ENCODE peak calls at places on chromosomes 3 and 15, in four cellular contexts. F, K, S and L are unnamed samples.

GRCh38 chr3:178155521-178155920 is 380.7 kb upstream of the KCNMB2 start:
- DNase-seq in F (no peak), S (no peak), K (peak), L (no peak)

GRCh38 chr3:14166877-14167605 is 11.4 kb downstream of the XPC start:
- DNase-seq in S (no peak), K (no peak), F (no peak), L (no peak)

GRCh38 chr3:170414202-170414663 is 4.4 kb upstream of the CLDN11 start:
- DNase-seq in S (peak), K (peak), F (no peak), L (peak)

GRCh38 chr15:65420975-65421359 is 1.8 kb downstream of the IGDCC4 start:
- DNase-seq in K (no peak), S (no peak), F (no peak), L (no peak)

GRCh38 chr3:58250093-58250707 is 12.6 kb downstream of the ABHD6 start:
- DNase-seq in F (no peak), K (no peak), S (peak), L (no peak)

GRCh38 chr15:83714888-83715287 is 61.0 kb downstream of the ADAMTSL3 start:
- DNase-seq in K (no peak), F (no peak), S (no peak), L (no peak)

GRCh38 chr3:2727566-2728318 is 382.4 kb downstream of the IL5RA start:
- DNase-seq in K (no peak), S (no peak), F (no peak), L (no peak)

GRCh38 chr15:90106522-90107117 is 4.4 kb upstream of the IDH2 start:
- DNase-seq in K (no peak), S (peak), F (no peak), L (no peak)

GRCh38 chr15:69074843-69075224 is 60.3 kb downstream of the NOX5 start:
- DNase-seq in F (no peak), K (no peak), S (no peak), L (no peak)

GRCh38 chr15:67405208-67406191 is 115.4 kb upstream of the C15orf61 start:
- DNase-seq in F (no peak), S (no peak), K (no peak), L (no peak)

GRCh38 chr3:197189633-197190032 is 108.8 kb downstream of the DLG1 start:
- DNase-seq in F (no peak), S (no peak), K (no peak), L (no peak)

GRCh38 chr3:163045945-163046344 is 1549.3 kb downstream of the OTOL1 start:
- DNase-seq in F (no peak), S (no peak), K (no peak), L (no peak)

GRCh38 chr3:14480207-14481017 is 59.7 kb downstream of the GRIP2 start:
- DNase-seq in K (no peak), F (no peak), S (no peak), L (no peak)

GRCh38 chr3:155323063-155323666 is 29.7 kb upstream of the STRIT1 start:
- DNase-seq in S (peak), K (peak), F (no peak), L (peak)

GRCh38 chr3:11022115-11022514 is 29.6 kb downstream of the SLC6A1 start:
- DNase-seq in K (no peak), F (no peak), S (no peak), L (no peak)

GRCh38 chr3:148865039-148865438 is at the start of gene CPA3:
- DNase-seq in S (no peak), K (no peak), F (no peak), L (no peak)

GRCh38 chr3:43765417-43766030 is 74.8 kb downstream of the ABHD5 start:
- DNase-seq in S (no peak), F (no peak), K (no peak), L (no peak)

DNA sequence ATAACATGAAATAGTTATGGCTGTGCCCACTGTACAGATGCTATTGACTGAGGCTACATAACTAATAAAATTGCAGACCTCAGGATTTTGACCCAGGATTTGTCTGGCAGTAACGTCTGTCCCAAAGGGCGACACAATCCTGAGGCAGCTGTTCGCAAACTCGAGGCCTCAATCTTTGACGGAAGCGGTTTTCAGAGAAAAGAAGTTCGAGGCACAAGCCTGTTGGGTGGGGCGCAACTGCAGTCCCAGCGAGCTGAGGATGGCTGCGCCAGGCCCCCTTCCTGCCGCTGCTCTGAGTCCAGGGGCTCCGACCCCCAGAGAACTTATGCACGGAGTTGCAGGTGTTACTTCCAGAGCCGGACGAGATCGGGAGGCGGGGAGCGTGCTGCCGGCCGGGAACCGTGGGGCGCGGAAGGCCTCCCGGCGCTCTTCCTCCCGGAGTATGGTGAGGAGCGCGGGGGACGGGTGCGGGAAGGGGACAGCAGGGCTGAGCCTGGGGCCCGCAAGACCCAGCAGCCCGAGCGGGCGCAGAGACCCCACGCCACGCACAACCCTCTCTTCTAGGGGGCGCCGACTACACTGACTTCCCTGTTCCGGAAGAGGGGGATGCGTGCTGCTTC is at the start of gene PARP15:
- DNase-seq in F (no peak), S (peak), K (peak), L (peak)
- TF ChIP-seq CTCF in F (no peak), S (no peak), K (no peak), L (no peak)

GRCh38 chr3:188037116-188037718 is 116.7 kb upstream of the LPP start:
- DNase-seq in K (no peak), S (peak), F (no peak), L (no peak)
- TF ChIP-seq CTCF in K (no peak), S (peak), F (peak), L (no peak)

GRCh38 chr3:186208328-186208989 is 99.6 kb upstream of the ETV5 start:
- DNase-seq in F (no peak), S (no peak), K (no peak), L (no peak)
- TF ChIP-seq CTCF in F (no peak), S (no peak), K (no peak), L (no peak)

DNA sequence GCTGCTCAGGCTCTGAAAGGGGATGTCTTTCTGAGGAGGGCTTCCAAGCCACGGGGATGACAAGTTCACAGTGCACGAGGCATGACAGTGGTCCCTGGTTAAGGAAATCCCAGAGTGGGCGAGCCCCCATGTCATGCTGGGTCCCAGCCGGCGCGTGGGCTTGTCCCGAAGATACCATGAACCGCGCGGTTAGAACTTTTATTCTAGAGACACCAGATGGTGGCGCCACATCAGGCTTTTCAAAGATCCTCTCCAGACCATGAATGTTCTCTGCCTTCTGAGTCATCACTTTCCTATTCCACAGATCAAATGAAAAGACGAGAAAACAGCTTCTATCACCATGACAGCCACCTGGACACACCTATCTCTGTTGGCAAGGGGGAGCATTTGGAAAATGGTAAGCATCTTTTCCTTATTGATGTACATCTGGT is 227.8 kb upstream of the LYSMD4 start:
- DNase-seq in S (no peak), F (peak), K (peak), L (peak)
- TF ChIP-seq CTCF in S (no peak), F (no peak), K (peak), L (no peak)

GRCh38 chr3:138834359-138835176 is at the start of gene PIK3CB:
- DNase-seq in S (peak), F (peak), K (peak), L (peak)
- TF ChIP-seq CTCF in S (no peak), F (no peak), K (peak), L (peak)

GRCh38 chr15:82306791-82307713 is 42.2 kb downstream of the GOLGA6L10 start:
- DNase-seq in K (no peak), S (no peak), F (no peak), L (no peak)
- TF ChIP-seq CTCF in K (no peak), S (no peak), F (no peak), L (no peak)

DNA sequence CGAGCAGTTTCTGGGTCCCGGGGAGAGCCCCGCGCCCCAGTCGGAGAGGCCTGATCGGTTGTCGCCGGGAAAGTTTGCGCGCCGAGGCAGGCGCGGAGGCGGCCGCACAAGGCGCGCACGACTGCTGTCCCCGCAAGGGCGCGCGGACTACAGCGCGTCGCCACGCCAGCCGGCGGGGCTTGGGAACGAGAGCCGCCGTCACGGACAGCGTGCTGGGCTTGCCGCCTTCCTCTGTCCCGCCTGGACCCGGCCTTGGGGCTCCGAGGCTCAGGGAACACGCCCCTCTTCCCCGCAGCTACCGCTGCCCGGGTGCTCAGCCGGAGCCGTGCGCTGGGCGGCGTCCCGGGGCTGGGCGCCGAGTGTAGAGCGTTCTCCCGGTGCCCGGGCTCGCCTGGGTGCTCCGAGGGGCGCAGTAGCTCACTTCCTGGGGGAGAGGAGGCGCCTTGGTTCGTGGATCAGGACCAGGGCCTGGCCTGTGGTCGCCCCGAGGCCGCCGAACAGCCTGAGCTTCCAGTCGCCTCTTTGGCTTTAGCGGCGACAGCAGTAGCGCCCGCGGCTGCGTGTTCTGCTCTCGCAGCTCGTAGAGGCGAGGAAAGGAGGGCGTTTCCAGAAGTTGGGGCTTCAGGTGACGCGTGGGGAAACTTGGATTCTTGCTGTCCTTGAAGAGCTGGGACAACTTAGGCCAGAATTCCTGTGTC is 226.6 kb upstream of the C2CD4B start:
- DNase-seq in S (peak), F (peak), K (peak), L (peak)
- TF ChIP-seq CTCF in S (no peak), F (peak), K (no peak), L (no peak)

GRCh38 chr15:50906954-50907865 is 1.3 kb upstream of the AP4E1 start:
- DNase-seq in K (peak), S (no peak), F (no peak), L (peak)
- TF ChIP-seq CTCF in K (no peak), S (no peak), F (no peak), L (no peak)

GRCh38 chr3:28915711-28916481 is 365.0 kb upstream of the RBMS3 start:
- DNase-seq in F (no peak), S (peak), K (peak), L (no peak)

GRCh38 chr3:28922376-28922775 is 358.5 kb upstream of the RBMS3 start:
- DNase-seq in F (no peak), S (no peak), K (no peak), L (no peak)

GRCh38 chr3:28912120-28912885 is 368.6 kb upstream of the RBMS3 start:
- DNase-seq in K (no peak), S (no peak), F (no peak), L (no peak)

GRCh38 chr3:28917895-28918294 is 363.0 kb upstream of the RBMS3 start:
- DNase-seq in K (no peak), F (no peak), S (no peak), L (no peak)

DNA sequence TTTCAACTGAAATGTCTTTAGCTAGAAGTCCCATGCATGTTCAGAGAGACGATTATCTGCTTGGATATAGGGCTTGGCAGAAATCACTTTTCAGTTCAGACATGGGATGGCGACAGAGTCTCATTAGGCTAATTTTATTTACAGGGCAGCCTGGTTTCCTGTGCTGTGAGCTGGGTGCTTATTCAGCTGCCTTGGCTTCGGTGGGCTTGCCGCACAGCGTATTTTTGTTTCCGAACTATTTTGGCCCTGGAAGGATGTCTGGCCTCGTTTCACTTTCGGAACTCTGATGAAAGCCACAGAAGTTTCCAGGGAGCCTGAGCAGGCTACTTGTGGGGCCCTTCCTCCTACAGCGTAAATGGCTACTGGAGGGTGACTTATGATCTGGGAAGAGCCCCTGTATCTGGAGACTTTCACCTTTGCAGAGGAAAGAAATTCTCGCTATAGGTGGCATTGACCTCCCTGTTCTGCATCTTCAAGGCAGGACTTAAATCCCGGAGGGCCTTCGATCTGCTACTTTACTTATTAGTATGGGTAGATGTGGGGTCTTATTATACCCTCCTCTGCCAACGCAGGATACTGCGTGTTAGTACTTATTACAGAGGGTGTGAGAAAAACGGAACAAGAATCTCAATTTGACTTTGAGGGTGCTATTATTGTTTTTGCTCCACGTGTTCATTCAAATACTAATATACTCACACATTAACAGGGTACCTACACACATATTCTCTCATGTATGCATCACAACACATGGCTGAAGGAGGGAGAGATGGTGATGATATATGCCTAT is 364.0 kb upstream of the RBMS3 start:
- DNase-seq in F (peak), K (peak), S (peak), L (peak)
- TF ChIP-seq CTCF in F (no peak), K (peak), S (peak), L (peak)

GRCh38 chr3:134333522-134334181 is 40.6 kb downstream of the AMOTL2 start:
- DNase-seq in K (no peak), F (peak), S (no peak), L (no peak)
- TF ChIP-seq CTCF in K (no peak), F (no peak), S (no peak), L (no peak)